ENCODE peak calls at places on chromosomes 4 and X, in five cellular contexts. I, W, X, B and F are unnamed samples.

GRCh38 chr4:185304944-185305690 is 90.6 kb downstream of the LRP2BP start:
- DNase-seq in I (no peak), W (peak; percentile 63), X (no peak), B (no peak), F (peak; percentile 43)

GRCh38 chr4:3204021-3204431 is 44.9 kb upstream of the MSANTD1 start:
- DNase-seq in I (no peak), W (no peak), X (peak; percentile 85), B (no peak), F (peak; percentile 5)

GRCh38 chr4:81635747-81636146 is 164.0 kb upstream of the RASGEF1B start:
- DNase-seq in I (no peak), W (peak; percentile 84), X (no peak), B (no peak), F (no peak)

GRCh38 chr4:121177238-121178137 is 13.4 kb upstream of the TNIP3 start:
- DNase-seq in I (no peak), W (no peak), X (no peak), B (no peak), F (no peak)

GRCh38 chr4:26789208-26789607 is 71.4 kb upstream of the STIM2 start:
- DNase-seq in I (no peak), W (no peak), X (no peak), B (no peak), F (no peak)

GRCh38 chrX:16185725-16186136 is 18.4 kb downstream of the MAGEB17 start:
- DNase-seq in I (no peak), W (no peak), X (no peak), B (peak; percentile 39), F (peak; percentile 50)

GRCh38 chr4:113288691-113289090 is 239.2 kb downstream of the ANK2 start:
- DNase-seq in I (no peak), W (no peak), X (no peak), B (no peak), F (no peak)

GRCh38 chr4:159503243-159503642 is 400.4 kb downstream of the RAPGEF2 start:
- DNase-seq in I (no peak), W (no peak), X (no peak), B (no peak), F (peak; percentile 63)

GRCh38 chrX:119693032-119693995 is at the start of gene SEPTIN6:
- DNase-seq in I (no peak), W (peak; percentile 75), X (peak; percentile 81), B (peak; percentile 20), F (no peak)

GRCh38 chr4:15117270-15117946 is 115.1 kb downstream of the CPEB2 start:
- DNase-seq in I (no peak), W (no peak), X (no peak), B (no peak), F (no peak)

GRCh38 chrX:120120223-120120622 is 4.5 kb upstream of the RHOXF1 start:
- DNase-seq in I (no peak), W (peak; percentile 51), X (no peak), B (peak; percentile 2), F (no peak)

GRCh38 chr4:25757452-25757851 is 101.8 kb downstream of the SLC34A2 start:
- DNase-seq in I (no peak), W (no peak), X (no peak), B (no peak), F (no peak)

GRCh38 chr4:41587286-41587685 is 49.3 kb downstream of the LIMCH1 start:
- DNase-seq in I (no peak), W (no peak), X (no peak), B (no peak), F (no peak)

GRCh38 chrX:148609766-148610698 is 109.6 kb downstream of the AFF2 start:
- DNase-seq in I (no peak), W (peak; percentile 31), X (no peak), B (no peak), F (no peak)

GRCh38 chr4:46933686-46934085 is 24.6 kb upstream of the COX7B2 start:
- DNase-seq in I (no peak), W (no peak), X (no peak), B (no peak), F (no peak)

GRCh38 chr4:62814510-62815047 is 1594.7 kb downstream of the TECRL start:
- DNase-seq in I (no peak), W (no peak), X (no peak), B (no peak), F (no peak)

GRCh38 chr4:111854494-111855087 is 290.7 kb upstream of the FAM241A start:
- DNase-seq in I (no peak), W (no peak), X (no peak), B (peak; percentile 26), F (no peak)

GRCh38 chr4:183398298-183399129 is 45.9 kb upstream of the CDKN2AIP start:
- DNase-seq in I (peak; percentile 59), W (peak; percentile 80), X (peak; percentile 75), B (peak; percentile 23), F (no peak)

GRCh38 chrX:22164770-22165388 is 107.8 kb upstream of the CBLL2 start:
- DNase-seq in I (no peak), W (no peak), X (no peak), B (no peak), F (no peak)

GRCh38 chr4:183876268-183876934 is 28.7 kb upstream of the STOX2 start:
- DNase-seq in I (no peak), W (peak; percentile 84), X (peak; percentile 71), B (peak; percentile 78), F (peak; percentile 99)

GRCh38 chr4:10607206-10607605 is 77.4 kb downstream of the CLNK start:
- DNase-seq in I (no peak), W (no peak), X (no peak), B (no peak), F (no peak)

GRCh38 chr4:93828332-93828829 is at the start of gene ATOH1:
- DNase-seq in I (no peak), W (no peak), X (peak; percentile 53), B (peak; percentile 1), F (no peak)

GRCh38 chr4:93827272-93827947 is 1.1 kb upstream of the ATOH1 start:
- DNase-seq in I (no peak), W (no peak), X (no peak), B (no peak), F (no peak)

GRCh38 chr4:93830090-93830818 is 1.7 kb downstream of the ATOH1 start:
- DNase-seq in I (no peak), W (no peak), X (no peak), B (no peak), F (no peak)

GRCh38 chr4:93828830-93829530 is 427 bp downstream of the ATOH1 start:
- DNase-seq in I (no peak), W (no peak), X (peak; percentile 50), B (no peak), F (no peak)

GRCh38 chr4:93829531-93830089 is 1.1 kb downstream of the ATOH1 start:
- DNase-seq in I (no peak), W (no peak), X (no peak), B (no peak), F (no peak)
- H3K4me3 ChIP-seq in I (peak overlapping the region; percentile 51), W (no peak overlapping the region), X (peak overlapping the region; percentile 48), B (no peak overlapping the region), F (peak overlapping the region; percentile 50)

GRCh38 chr4:108649863-108650211 is 562 bp upstream of the OSTC start:
- DNase-seq in I (no peak), W (no peak), X (no peak), B (no peak), F (no peak)

GRCh38 chr4:108646706-108647105 is 3.7 kb upstream of the OSTC start:
- DNase-seq in I (no peak), W (no peak), X (no peak), B (no peak), F (no peak)

GRCh38 chr4:108651068-108651794 is 832 bp downstream of the OSTC start:
- DNase-seq in I (no peak), W (no peak), X (no peak), B (peak; percentile 28), F (no peak)

DNA sequence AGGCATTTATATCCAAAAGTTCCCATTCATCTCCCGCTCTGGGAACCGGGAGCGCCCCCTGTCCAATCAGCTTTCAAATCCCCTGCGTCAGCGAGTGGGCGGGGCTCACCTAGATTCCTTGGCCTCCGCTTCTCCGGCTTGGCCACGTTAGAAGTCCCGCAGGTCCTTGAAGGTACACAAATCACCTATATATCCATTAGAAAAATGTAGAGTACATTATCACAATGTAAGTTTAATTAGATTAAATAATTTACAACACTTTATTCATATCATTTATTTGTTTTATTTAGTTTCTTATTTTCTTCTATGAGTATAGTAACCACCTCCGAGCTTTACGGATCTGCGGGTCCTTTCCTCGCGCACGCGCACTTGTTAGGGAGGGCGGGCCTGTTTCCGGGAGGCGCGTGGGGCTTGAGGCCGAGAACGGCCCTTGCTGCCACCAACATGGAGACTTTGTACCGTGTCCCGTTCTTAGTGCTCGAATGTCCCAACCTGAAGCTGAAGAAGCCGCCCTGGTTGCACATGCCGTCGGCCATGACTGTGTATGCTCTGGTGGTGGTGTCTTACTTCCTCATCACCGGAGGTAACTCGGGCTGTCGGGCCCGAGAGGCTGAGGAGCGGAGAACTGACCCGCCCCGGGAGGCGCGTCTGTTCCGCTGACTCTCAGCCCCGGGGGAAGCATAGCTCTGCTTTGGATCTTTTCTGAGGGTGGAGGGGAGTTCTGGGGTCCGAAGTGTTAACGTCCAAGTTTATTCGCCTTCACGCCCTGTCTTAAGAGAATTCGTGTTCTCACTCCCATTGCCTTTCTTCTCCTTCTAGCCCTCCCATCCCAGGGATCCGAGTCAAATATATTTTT is at the start of gene OSTC:
- DNase-seq in I (peak; percentile 96), W (peak; percentile 95), X (peak; percentile 97), B (peak; percentile 97), F (peak; percentile 91)
- TF ChIP-seq CTCF in I (peak; percentile 21), W (no peak), X (no peak), B (peak; percentile 23), F (peak; percentile 13)

GRCh38 chr4:124943145-124943889 is 230.8 kb upstream of the ANKRD50 start:
- DNase-seq in I (no peak), W (no peak), X (no peak), B (no peak), F (no peak)
- H3K4me3 ChIP-seq in I (no peak overlapping the region), W (no peak overlapping the region), X (no peak overlapping the region), B (no peak overlapping the region), F (no peak overlapping the region)

GRCh38 chr4:1602621-1603412 is 81.3 kb downstream of the FAM53A start:
- DNase-seq in I (peak; percentile 44), W (no peak), X (peak; percentile 37), B (no peak), F (no peak)

GRCh38 chr4:1603413-1604135 is 80.5 kb downstream of the FAM53A start:
- DNase-seq in I (peak; percentile 33), W (no peak), X (peak; percentile 34), B (no peak), F (no peak)

GRCh38 chr4:1601852-1602525 is 82.1 kb downstream of the FAM53A start:
- DNase-seq in I (peak; percentile 33), W (no peak), X (peak; percentile 38), B (no peak), F (no peak)

GRCh38 chr4:1604181-1604705 is 79.9 kb downstream of the FAM53A start:
- DNase-seq in I (peak; percentile 36), W (no peak), X (peak; percentile 37), B (no peak), F (no peak)

DNA sequence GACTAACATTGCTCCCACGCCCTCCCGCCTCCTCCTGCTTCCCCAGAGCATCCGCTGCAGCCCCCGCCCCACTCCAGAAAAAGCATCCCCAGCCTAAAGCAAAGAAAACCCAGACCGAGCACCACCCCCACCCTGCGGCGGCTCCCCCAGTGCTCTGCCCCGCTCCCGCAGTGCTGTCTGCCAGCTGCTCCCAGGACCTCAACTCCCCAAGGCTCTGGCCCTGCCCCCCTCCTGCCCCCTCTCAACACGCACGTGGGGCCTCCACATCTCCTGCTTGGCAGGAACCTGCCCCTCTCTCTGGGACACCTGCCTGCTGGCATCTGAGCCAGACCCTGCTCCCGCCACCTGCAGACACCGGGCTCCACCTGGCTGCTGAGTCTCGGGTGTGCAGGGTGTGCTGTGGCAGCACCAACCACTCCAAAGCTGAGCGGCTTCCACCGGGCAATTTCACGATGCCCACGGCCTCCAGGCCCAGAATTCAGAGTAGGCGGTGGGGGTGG is 79.4 kb downstream of the FAM53A start:
- DNase-seq in I (peak; percentile 33), W (no peak), X (peak; percentile 34), B (no peak), F (no peak)
- TF ChIP-seq CTCF in I (no peak), W (no peak), X (no peak), B (no peak), F (peak; percentile 20)